ENCODE peak calls at places on chromosomes 4 and X, in five cellular contexts. E is H1, L is NT2/D1, I is HepG2, Y is GM12878. K is an unnamed sample.

GRCh38 chr4:5751073-5751917 is 40.3 kb downstream of the EVC start:
- DNase-seq in E (no peak), L (no peak), I (no peak), Y (no peak), K (no peak)

GRCh38 chr4:6044805-6045204 is 26.6 kb upstream of the C4orf50 start:
- DNase-seq in E (no peak), L (no peak), I (no peak), Y (no peak), K (peak; percentile 24)

GRCh38 chr4:84648863-84649647 is 66.1 kb downstream of the CDS1 start:
- DNase-seq in E (no peak), L (no peak), I (no peak), Y (no peak), K (no peak)

GRCh38 chr4:42151568-42152506 is 618 bp downstream of the BEND4 start:
- DNase-seq in E (peak; percentile 61), L (peak; percentile 54), I (no peak), Y (no peak), K (peak; percentile 80)

GRCh38 chrX:1072637-1073377 is 139.6 kb downstream of the CRLF2 start:
- DNase-seq in E (peak; percentile 15), L (peak; percentile 58), I (peak; percentile 10), Y (no peak), K (peak; percentile 64)

GRCh38 chrX:105314468-105314867 is 94.0 kb upstream of the TEX13A start:
- DNase-seq in E (no peak), L (no peak), I (no peak), Y (no peak), K (no peak)

GRCh38 chrX:1124531-1124930 is 87.9 kb downstream of the CRLF2 start:
- DNase-seq in E (no peak), L (no peak), I (no peak), Y (no peak), K (no peak)

GRCh38 chr4:163624727-163625126 is 130.2 kb downstream of the TMA16 start:
- DNase-seq in E (no peak), L (no peak), I (no peak), Y (no peak), K (no peak)

GRCh38 chr4:8022767-8023695 is 83.4 kb upstream of the AFAP1 start:
- DNase-seq in E (no peak), L (no peak), I (no peak), Y (no peak), K (no peak)

GRCh38 chr4:8099981-8100464 is 58.6 kb downstream of the ABLIM2 start:
- DNase-seq in E (no peak), L (no peak), I (no peak), Y (no peak), K (no peak)

DNA sequence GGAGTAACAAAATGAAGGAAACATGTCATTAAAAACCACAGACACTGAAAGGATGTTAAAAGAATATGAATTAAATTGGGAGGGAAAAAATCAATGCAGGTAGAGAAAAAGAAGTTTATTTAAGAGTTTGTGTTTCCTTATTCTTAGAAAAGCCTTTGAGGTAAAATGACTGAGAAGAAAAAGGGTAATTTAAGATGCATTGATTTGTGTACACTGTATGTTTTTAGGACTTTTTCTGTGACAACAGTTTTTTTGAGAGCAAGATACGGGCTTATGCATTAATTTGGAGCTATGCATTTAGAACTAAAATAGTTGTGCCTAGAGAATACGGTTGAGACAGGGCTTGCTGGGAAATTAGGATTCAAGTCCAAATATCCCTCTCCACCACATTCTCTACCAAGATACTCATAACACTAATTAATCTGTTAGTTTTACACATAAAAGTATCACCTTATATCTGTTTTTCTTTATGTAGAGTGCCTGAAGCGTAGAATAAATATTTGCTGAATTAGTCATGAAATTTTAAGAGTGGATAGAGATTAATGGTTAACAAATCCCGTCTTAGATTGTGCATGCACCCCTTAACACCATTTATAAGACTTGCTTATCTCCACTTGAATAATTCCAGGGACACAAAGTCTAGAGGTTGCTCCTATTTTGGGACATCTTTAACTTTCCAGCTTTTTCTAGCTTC is 232.5 kb downstream of the PCDH7 start:
- DNase-seq in E (no peak), L (no peak), I (no peak), Y (no peak), K (no peak)
- TF ChIP-seq SUZ12 in E (no peak), L (no peak), I (no peak), Y (no peak), K (no peak)

GRCh38 chr4:94406668-94407437 is 44.9 kb upstream of the PDLIM5 start:
- DNase-seq in E (peak; percentile 19), L (peak; percentile 64), I (peak; percentile 73), Y (peak; percentile 25), K (peak; percentile 48)
- TF ChIP-seq SUZ12 in E (no peak), L (no peak), I (no peak), Y (no peak), K (no peak)

GRCh38 chr4:111707491-111707890 is 437.8 kb upstream of the FAM241A start:
- DNase-seq in E (no peak), L (no peak), I (no peak), Y (no peak), K (no peak)
- TF ChIP-seq SUZ12 in E (no peak), L (no peak), I (no peak), Y (no peak), K (no peak)

DNA sequence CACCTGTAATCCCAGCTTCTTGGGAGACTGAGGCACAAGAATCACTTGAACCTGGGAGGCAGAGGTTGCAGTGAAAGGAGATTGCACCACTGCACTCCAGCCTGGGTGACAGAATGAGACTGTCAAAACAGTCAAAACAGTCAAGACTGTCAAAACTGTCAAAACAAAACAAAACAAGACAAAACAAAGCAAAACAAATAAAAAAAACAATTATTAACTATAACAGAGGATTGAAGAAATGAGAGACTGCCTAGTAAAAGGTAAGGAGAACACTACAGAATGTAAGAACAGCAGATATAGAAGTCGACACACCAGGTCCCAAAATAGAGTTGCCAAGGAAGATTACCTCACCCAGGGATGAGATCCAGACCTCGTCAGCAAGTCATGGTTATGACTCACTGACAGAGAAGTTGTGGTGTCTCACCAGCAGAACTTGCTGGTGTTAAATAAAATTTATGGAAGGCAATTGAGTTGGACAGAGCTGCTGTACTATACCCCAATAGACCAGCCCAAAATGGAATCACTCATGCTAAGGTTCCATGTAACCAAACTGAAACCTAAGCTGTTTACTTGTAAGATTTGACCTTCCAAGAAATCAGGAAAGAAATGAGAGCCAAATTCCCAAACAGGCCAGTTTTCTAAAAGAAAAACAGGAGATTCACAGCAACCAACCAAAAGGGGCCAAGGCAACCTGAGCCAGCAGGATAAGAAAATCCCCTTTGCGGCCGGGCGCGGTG is 32.1 kb upstream of the GK start:
- DNase-seq in E (no peak), L (no peak), I (no peak), Y (no peak), K (no peak)
- TF ChIP-seq SUZ12 in E (no peak), L (no peak), I (no peak), Y (no peak), K (no peak)

GRCh38 chr4:33104190-33104773 is 2384.1 kb downstream of the PCDH7 start:
- DNase-seq in E (no peak), L (no peak), I (no peak), Y (peak; percentile 2), K (no peak)
- TF ChIP-seq SUZ12 in E (no peak), L (no peak), I (no peak), Y (no peak), K (no peak)

GRCh38 chr4:56757821-56758400 is 63.6 kb downstream of the SPINK2 start:
- DNase-seq in E (peak; percentile 51), L (peak; percentile 57), I (peak; percentile 47), Y (peak; percentile 82), K (no peak)
- TF ChIP-seq SUZ12 in E (no peak), L (no peak), I (no peak), Y (no peak), K (no peak)

DNA sequence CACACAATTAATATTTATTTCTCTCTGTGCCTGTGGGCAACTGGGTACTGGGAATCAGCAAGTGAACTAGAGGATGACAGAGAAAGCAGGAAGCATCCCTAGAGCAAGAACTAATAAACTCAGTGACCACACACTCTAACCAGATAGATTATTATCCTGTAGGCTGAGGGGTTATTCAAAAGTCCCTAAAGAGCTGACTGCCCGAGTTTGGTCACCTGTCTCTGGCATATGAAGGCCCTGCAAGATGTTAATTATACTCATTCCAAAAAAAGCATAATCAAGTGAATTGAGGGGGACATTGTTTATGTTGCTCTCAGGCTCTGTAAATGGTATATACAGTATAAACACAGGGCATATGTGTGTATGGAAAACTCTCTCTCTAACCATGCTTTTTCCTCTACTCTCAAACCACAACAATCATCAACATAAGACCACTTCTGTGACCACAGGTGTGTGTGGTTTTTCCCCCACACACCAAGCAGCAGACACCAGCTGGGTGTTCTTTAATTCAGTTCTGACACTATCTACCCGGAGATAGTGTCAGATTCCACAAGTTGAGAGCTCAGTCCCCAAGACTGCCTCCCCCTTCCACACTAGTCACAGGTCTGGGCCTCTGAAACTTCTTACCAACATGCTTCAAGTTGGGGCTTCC is 6.2 kb upstream of the HPSE start:
- DNase-seq in E (no peak), L (no peak), I (no peak), Y (no peak), K (no peak)
- TF ChIP-seq SUZ12 in E (no peak), L (no peak), I (no peak), Y (no peak), K (no peak)

GRCh38 chrX:10177620-10178019 is 20.8 kb downstream of the CLCN4 start:
- DNase-seq in E (no peak), L (no peak), I (no peak), Y (no peak), K (no peak)
- TF ChIP-seq SUZ12 in E (no peak), L (no peak), I (no peak), Y (no peak), K (no peak)

GRCh38 chrX:78527263-78527662 is 131.9 kb downstream of the RTL3 start:
- DNase-seq in E (no peak), L (no peak), I (no peak), Y (no peak), K (no peak)
- TF ChIP-seq SUZ12 in E (no peak), L (no peak), I (no peak), Y (no peak), K (no peak)

K was measured in HEK293T.